ENCODE peak calls at places on chromosome 20, in nine cellular contexts. M is HEK293T; L is T1000; O is CD8-positive, alpha-beta T cell; D is stimulated activated CD4-positive, alpha-beta T cell treated with anti-CD3 and anti-CD28 coated beads, Interleukin-2, amount 100 ng/mL, for 48 hours; F is COR-L47; A is astrocyte of the spinal cord; B is NCI-H1092 treated with DMSO at 0.1 percent for 48 hours; N is Calu3. Q is an unnamed sample.

GRCh38 chr20:41001497-41001896 is 27.1 kb upstream of the TOP1 start:
- DNase-seq in B (no peak), O (no peak), D (no peak), M (no peak), A (no peak), L (no peak), N (no peak), F (no peak), Q (no peak)

GRCh38 chr20:24914388-24915241 is 34.5 kb upstream of the CST7 start:
- DNase-seq in D (no peak), N (no peak), A (no peak), L (no peak), B (no peak), F (no peak), M (no peak), O (no peak), Q (no peak)

GRCh38 chr20:20849126-20849525 is 136.7 kb upstream of the RALGAPA2 start:
- DNase-seq in D (no peak), M (no peak), O (no peak), L (no peak), F (no peak), A (no peak), N (no peak), B (no peak), Q (peak)

GRCh38 chr20:34110025-34111013 is 1.7 kb downstream of the EIF2S2 start:
- DNase-seq in N (no peak), M (no peak), L (no peak), D (no peak), F (no peak), B (no peak), O (no peak), A (peak), Q (no peak)

GRCh38 chr20:12570371-12570770 is 438.4 kb upstream of the SPTLC3 start:
- DNase-seq in O (no peak), M (peak), L (no peak), D (no peak), F (peak), A (no peak), B (peak), N (peak), Q (no peak)

GRCh38 chr20:58322083-58322482 is 12.6 kb downstream of the RAB22A start:
- DNase-seq in O (no peak), M (no peak), B (no peak), L (no peak), F (no peak), N (no peak), A (no peak), D (no peak), Q (no peak)

GRCh38 chr20:1618954-1619550 is 757 bp downstream of the SIRPB1 start:
- DNase-seq in M (no peak), A (no peak), F (no peak), D (no peak), L (no peak), O (no peak), B (no peak), N (no peak), Q (no peak)

GRCh38 chr20:10875653-10876052 is 201.9 kb upstream of the JAG1 start:
- DNase-seq in N (no peak), F (no peak), M (no peak), A (no peak), B (no peak), L (no peak), D (no peak), O (no peak), Q (no peak)

GRCh38 chr20:1879934-1880333 is 15.3 kb upstream of the SIRPA start:
- DNase-seq in M (no peak), D (no peak), O (no peak), L (no peak), B (no peak), F (no peak), A (no peak), N (no peak), Q (no peak)

GRCh38 chr20:24672886-24673677 is 203.7 kb downstream of the SYNDIG1 start:
- DNase-seq in M (no peak), D (no peak), O (no peak), N (no peak), A (peak), B (no peak), F (no peak), L (peak), Q (peak)

GRCh38 chr20:7770578-7770977 is 169.7 kb downstream of the HAO1 start:
- DNase-seq in A (peak), F (peak), M (no peak), L (no peak), O (no peak), B (peak), D (no peak), N (no peak), Q (no peak)

GRCh38 chr20:15708984-15709598 is 864.2 kb downstream of the KIF16B start:
- DNase-seq in N (peak), D (peak), A (no peak), B (no peak), L (no peak), F (peak), M (peak), O (no peak), Q (peak)

GRCh38 chr20:25033250-25033940 is 24.5 kb downstream of the ACSS1 start:
- DNase-seq in M (no peak), L (no peak), F (no peak), A (no peak), O (no peak), N (no peak), D (no peak), B (peak), Q (no peak)

GRCh38 chr20:10927936-10928860 is 254.4 kb upstream of the JAG1 start:
- DNase-seq in N (no peak), D (no peak), B (no peak), M (no peak), L (no peak), O (no peak), F (no peak), A (peak), Q (no peak)

GRCh38 chr20:50459124-50459918 is 50.9 kb upstream of the PTPN1 start:
- DNase-seq in M (no peak), B (no peak), D (no peak), N (no peak), L (no peak), O (no peak), F (no peak), A (no peak), Q (no peak)

GRCh38 chr20:46784450-46785127 is 75.1 kb downstream of the SLC2A10 start:
- DNase-seq in F (no peak), O (no peak), N (no peak), A (peak), D (no peak), M (no peak), B (no peak), L (no peak), Q (no peak)

GRCh38 chr20:32153156-32153665 is 43.7 kb downstream of the TM9SF4 start:
- DNase-seq in L (no peak), B (no peak), F (no peak), A (no peak), D (no peak), N (no peak), M (no peak), O (no peak), Q (no peak)

GRCh38 chr20:49346682-49347081 is 68.8 kb upstream of the ZNFX1 start:
- DNase-seq in N (no peak), D (no peak), O (no peak), M (no peak), F (no peak), B (no peak), L (no peak), A (no peak), Q (no peak)

GRCh38 chr20:21235713-21236445 is 67.3 kb upstream of the XRN2 start:
- DNase-seq in B (peak), F (peak), D (peak), L (peak), A (peak), M (peak), N (peak), O (peak), Q (peak)

GRCh38 chr20:53157443-53158408 is 185.6 kb downstream of the TSHZ2 start:
- DNase-seq in L (no peak), M (peak), B (peak), D (peak), N (peak), A (peak), O (peak), F (no peak), Q (peak)

Q was measured in head of caudate nucleus.